ENCODE peak calls at places on chromosome 11, in four cellular contexts. U is NCI-H2029 treated with DMSO at 0.1 percent for 48 hours; R is activated CD4-positive, alpha-beta T cell treated with anti-CD3 and anti-CD28 coated beads for 24 hours; S is HEK293T. E is an unnamed sample.

GRCh38 chr11:73648629-73649046 is 2.3 kb downstream of the PLEKHB1 start:
- DNase-seq in U (no peak), R (no peak), S (no peak), E (no peak)

GRCh38 chr11:120573756-120574354 is 62.3 kb downstream of the GRIK4 start:
- DNase-seq in U (no peak), R (no peak), S (no peak), E (no peak)

GRCh38 chr11:235180-235997 is 753 bp downstream of the SIRT3 start:
- DNase-seq in U (peak; percentile 20), S (no peak), R (peak; percentile 54), E (no peak)

GRCh38 chr11:13074714-13075464 is 65.8 kb downstream of the RASSF10 start:
- DNase-seq in R (no peak), S (no peak), U (no peak), E (no peak)

GRCh38 chr11:73204711-73205121 is 13.4 kb upstream of the P2RY2 start:
- DNase-seq in U (no peak), S (no peak), R (no peak), E (no peak)

GRCh38 chr11:104565581-104565956 is 332.7 kb downstream of the CASP12 start:
- DNase-seq in R (no peak), S (no peak), U (no peak), E (no peak)

GRCh38 chr11:116217006-116217405 is 555.8 kb downstream of the BUD13 start:
- DNase-seq in U (no peak), R (peak; percentile 4), S (peak; percentile 63), E (peak; percentile 77)

GRCh38 chr11:36478700-36479329 is 31.3 kb downstream of the TRAF6 start:
- DNase-seq in S (peak; percentile 27), U (peak; percentile 52), R (no peak), E (peak; percentile 72)

GRCh38 chr11:69297926-69298777 is 4.2 kb downstream of the MYEOV start:
- DNase-seq in U (no peak), R (no peak), S (no peak), E (peak; percentile 84)